ENCODE peak calls at places on chromosomes 6 and 20, in five cellular contexts. One of them, this sample, is unnamed.

GRCh38 chr20:910840-911770 is 5.0 kb downstream of the ANGPT4 start:
- DNase-seq in D341Med: no peak
- DNase-seq in transverse colon: no peak
- DNase-seq in caudate nucleus: no peak
- DNase-seq in endothelial cell: no peak
- DNase-seq in this sample: no peak

GRCh38 chr6:34295721-34296120 is 46.9 kb upstream of the SMIM29 start:
- DNase-seq in D341Med: no peak
- DNase-seq in transverse colon: no peak
- DNase-seq in caudate nucleus: no peak
- DNase-seq in endothelial cell: no peak
- DNase-seq in this sample: no peak

GRCh38 chr6:119533603-119534279 is 184.2 kb upstream of the MAN1A1 start:
- DNase-seq in D341Med: no peak
- DNase-seq in transverse colon: no peak
- DNase-seq in caudate nucleus: no peak
- DNase-seq in endothelial cell: no peak
- DNase-seq in this sample: no peak

GRCh38 chr6:26020983-26021349 is 58.4 kb downstream of the TRIM38 start:
- DNase-seq in D341Med: no peak
- DNase-seq in transverse colon: peak
- DNase-seq in caudate nucleus: peak
- DNase-seq in endothelial cell: peak
- DNase-seq in this sample: peak

GRCh38 chr6:10073326-10073725 is 341.5 kb downstream of the TFAP2A start:
- DNase-seq in D341Med: no peak
- DNase-seq in transverse colon: no peak
- DNase-seq in caudate nucleus: no peak
- DNase-seq in endothelial cell: no peak
- DNase-seq in this sample: no peak

GRCh38 chr6:64217721-64218603 is 582.4 kb downstream of the PHF3 start:
- DNase-seq in D341Med: no peak
- DNase-seq in transverse colon: no peak
- DNase-seq in caudate nucleus: no peak
- DNase-seq in endothelial cell: no peak
- DNase-seq in this sample: no peak

GRCh38 chr6:145506554-145506953 is 228.8 kb downstream of the EPM2A start:
- DNase-seq in D341Med: no peak
- DNase-seq in transverse colon: no peak
- DNase-seq in caudate nucleus: no peak
- DNase-seq in endothelial cell: no peak
- DNase-seq in this sample: no peak

GRCh38 chr6:111713196-111713705 is 107.6 kb upstream of the TRAF3IP2 start:
- DNase-seq in D341Med: no peak
- DNase-seq in transverse colon: no peak
- DNase-seq in caudate nucleus: no peak
- DNase-seq in endothelial cell: no peak
- DNase-seq in this sample: no peak

GRCh38 chr6:74731204-74731603 is 474.6 kb downstream of the COL12A1 start:
- DNase-seq in D341Med: no peak
- DNase-seq in transverse colon: no peak
- DNase-seq in caudate nucleus: no peak
- DNase-seq in endothelial cell: no peak
- DNase-seq in this sample: no peak

GRCh38 chr6:159254186-159254585 is 85.0 kb downstream of the FNDC1 start:
- DNase-seq in D341Med: no peak
- DNase-seq in transverse colon: no peak
- DNase-seq in caudate nucleus: no peak
- DNase-seq in endothelial cell: no peak
- DNase-seq in this sample: no peak

GRCh38 chr6:143064996-143065683 is 4.5 kb downstream of the AIG1 start:
- DNase-seq in D341Med: no peak
- DNase-seq in transverse colon: no peak
- DNase-seq in caudate nucleus: no peak
- DNase-seq in endothelial cell: no peak
- DNase-seq in this sample: no peak

GRCh38 chr6:47182291-47182957 is 127.3 kb downstream of the TNFRSF21 start:
- DNase-seq in D341Med: no peak
- DNase-seq in transverse colon: no peak
- DNase-seq in caudate nucleus: no peak
- DNase-seq in endothelial cell: no peak
- DNase-seq in this sample: no peak

GRCh38 chr6:159952289-159953005 is 16.4 kb upstream of the IGF2R start:
- DNase-seq in D341Med: no peak
- DNase-seq in transverse colon: no peak
- DNase-seq in caudate nucleus: no peak
- DNase-seq in endothelial cell: no peak
- DNase-seq in this sample: no peak

GRCh38 chr20:47379433-47380150 is 23.1 kb upstream of the ZMYND8 start:
- DNase-seq in D341Med: no peak
- DNase-seq in transverse colon: no peak
- DNase-seq in caudate nucleus: peak
- DNase-seq in endothelial cell: no peak
- DNase-seq in this sample: no peak

GRCh38 chr6:125918681-125919566 is 37.6 kb upstream of the HINT3 start:
- DNase-seq in D341Med: no peak
- DNase-seq in transverse colon: peak
- DNase-seq in caudate nucleus: no peak
- DNase-seq in endothelial cell: no peak
- DNase-seq in this sample: no peak

GRCh38 chr20:32762754-32763201 is 593 bp downstream of the DNMT3B start:
- DNase-seq in D341Med: no peak
- DNase-seq in transverse colon: no peak
- DNase-seq in caudate nucleus: no peak
- DNase-seq in endothelial cell: peak
- DNase-seq in this sample: no peak

GRCh38 chr20:51128198-51128597 is 105.3 kb upstream of the KCNG1 start:
- DNase-seq in D341Med: no peak
- DNase-seq in transverse colon: no peak
- DNase-seq in caudate nucleus: no peak
- DNase-seq in endothelial cell: no peak
- DNase-seq in this sample: no peak

GRCh38 chr6:108115598-108116058 is 41.1 kb upstream of the OSTM1 start:
- DNase-seq in D341Med: peak
- DNase-seq in transverse colon: peak
- DNase-seq in caudate nucleus: no peak
- DNase-seq in endothelial cell: peak
- DNase-seq in this sample: peak

GRCh38 chr6:3697609-3698008 is 53.9 kb downstream of the PXDC1 start:
- DNase-seq in D341Med: no peak
- DNase-seq in transverse colon: no peak
- DNase-seq in caudate nucleus: no peak
- DNase-seq in endothelial cell: no peak
- DNase-seq in this sample: no peak

GRCh38 chr6:124888581-124889371 is 73.5 kb upstream of the RNF217 start:
- DNase-seq in D341Med: no peak
- DNase-seq in transverse colon: no peak
- DNase-seq in caudate nucleus: no peak
- DNase-seq in endothelial cell: no peak
- DNase-seq in this sample: no peak

GRCh38 chr6:44268095-44268628 is 2.1 kb upstream of the TMEM151B start:
- DNase-seq in D341Med: peak
- DNase-seq in transverse colon: peak
- DNase-seq in caudate nucleus: peak
- DNase-seq in endothelial cell: peak
- DNase-seq in this sample: peak

GRCh38 chr20:24764027-24764797 is 184.9 kb upstream of the CST7 start:
- DNase-seq in D341Med: peak
- DNase-seq in transverse colon: no peak
- DNase-seq in caudate nucleus: no peak
- DNase-seq in endothelial cell: no peak
- DNase-seq in this sample: no peak

GRCh38 chr20:11922561-11922960 is 4.9 kb downstream of the BTBD3 start:
- DNase-seq in D341Med: no peak
- DNase-seq in transverse colon: no peak
- DNase-seq in caudate nucleus: no peak
- DNase-seq in endothelial cell: no peak
- DNase-seq in this sample: no peak

GRCh38 chr6:133248241-133249001 is 7.3 kb downstream of the EYA4 start:
- DNase-seq in D341Med: no peak
- DNase-seq in transverse colon: no peak
- DNase-seq in caudate nucleus: no peak
- DNase-seq in endothelial cell: no peak
- DNase-seq in this sample: no peak

GRCh38 chr6:159042003-159042823 is 2.6 kb downstream of the TAGAP start:
- DNase-seq in D341Med: peak
- DNase-seq in transverse colon: peak
- DNase-seq in caudate nucleus: no peak
- DNase-seq in endothelial cell: peak
- DNase-seq in this sample: peak

GRCh38 chr6:159463440-159463839 is 229.6 kb downstream of the SOD2 start:
- DNase-seq in D341Med: no peak
- DNase-seq in transverse colon: no peak
- DNase-seq in caudate nucleus: no peak
- DNase-seq in endothelial cell: no peak
- DNase-seq in this sample: no peak

GRCh38 chr6:63475707-63476106 is 96.6 kb upstream of the LOC128125822 start:
- DNase-seq in D341Med: no peak
- DNase-seq in transverse colon: no peak
- DNase-seq in caudate nucleus: no peak
- DNase-seq in endothelial cell: no peak
- DNase-seq in this sample: no peak

GRCh38 chr6:16168121-16168520 is 39.2 kb downstream of the MYLIP start:
- DNase-seq in D341Med: no peak
- DNase-seq in transverse colon: no peak
- DNase-seq in caudate nucleus: no peak
- DNase-seq in endothelial cell: no peak
- DNase-seq in this sample: no peak

GRCh38 chr6:85678000-85678601 is 35.4 kb upstream of the SYNCRIP start:
- DNase-seq in D341Med: no peak
- DNase-seq in transverse colon: no peak
- DNase-seq in caudate nucleus: no peak
- DNase-seq in endothelial cell: no peak
- DNase-seq in this sample: no peak

GRCh38 chr6:65191412-65191811 is 515.6 kb downstream of the EYS start:
- DNase-seq in D341Med: no peak
- DNase-seq in transverse colon: no peak
- DNase-seq in caudate nucleus: no peak
- DNase-seq in endothelial cell: no peak
- DNase-seq in this sample: no peak

This sample was measured in WTC11.